ENCODE peak calls at places on chromosomes 1 and 21, in five cellular contexts. H, J, L, K and U are unnamed samples.

GRCh38 chr1:225958041-225958440 is 17.0 kb upstream of the LEFTY2 start:
- DNase-seq in H (no peak), J (no peak), L (no peak), K (no peak), U (no peak)

GRCh38 chr1:15678578-15678977 is 5.5 kb upstream of the PLEKHM2 start:
- DNase-seq in H (no peak), J (no peak), L (no peak), K (no peak), U (no peak)

GRCh38 chr21:37917612-37918011 is 1.4 kb upstream of the KCNJ6 start:
- DNase-seq in H (no peak), J (no peak), L (no peak), K (no peak), U (no peak)

GRCh38 chr1:195664628-195665027 is 943.6 kb downstream of the KCNT2 start:
- DNase-seq in H (no peak), J (no peak), L (no peak), K (no peak), U (no peak)

GRCh38 chr1:12618661-12619395 is 818 bp upstream of the DHRS3 start:
- DNase-seq in H (no peak), J (peak), L (no peak), K (peak), U (no peak)

GRCh38 chr1:235307158-235308124 is 20.5 kb downstream of the ARID4B start:
- DNase-seq in H (no peak), J (no peak), L (no peak), K (no peak), U (no peak)

GRCh38 chr1:29782846-29783500 is 546.7 kb downstream of the PTPRU start:
- DNase-seq in H (no peak), J (no peak), L (no peak), K (no peak), U (no peak)

GRCh38 chr1:8880068-8880676 is 1.7 kb upstream of the ENO1 start:
- DNase-seq in H (no peak), J (peak), L (no peak), K (peak), U (no peak)

GRCh38 chr1:113872219-113872934 is 865 bp upstream of the PTPN22 start:
- DNase-seq in H (no peak), J (no peak), L (no peak), K (peak), U (no peak)

GRCh38 chr1:21121764-21122471 is 54.8 kb downstream of the EIF4G3 start:
- DNase-seq in H (no peak), J (no peak), L (no peak), K (no peak), U (no peak)

GRCh38 chr1:211514030-211514754 is 22.2 kb upstream of the RD3 start:
- DNase-seq in H (peak), J (peak), L (peak), K (peak), U (peak)

GRCh38 chr1:174789399-174789798 is 210.3 kb upstream of the CACYBP start:
- DNase-seq in H (no peak), J (no peak), L (no peak), K (no peak), U (no peak)

GRCh38 chr1:211630236-211631081 is 45.0 kb downstream of the NEK2 start:
- DNase-seq in H (no peak), J (no peak), L (no peak), K (no peak), U (no peak)

GRCh38 chr1:72281637-72282270 is 585 bp downstream of the NEGR1 start:
- DNase-seq in H (no peak), J (peak), L (peak), K (no peak), U (no peak)

GRCh38 chr1:207862241-207862787 is 48.6 kb downstream of the CD34 start:
- DNase-seq in H (no peak), J (no peak), L (no peak), K (no peak), U (no peak)

GRCh38 chr21:31781737-31782136 is 49.8 kb upstream of the SCAF4 start:
- DNase-seq in H (no peak), J (no peak), L (no peak), K (no peak), U (no peak)

GRCh38 chr1:236753554-236753953 is 41.5 kb upstream of the MTR start:
- DNase-seq in H (no peak), J (no peak), L (peak), K (no peak), U (no peak)

GRCh38 chr1:34113362-34113761 is 51.7 kb downstream of the CSMD2 start:
- DNase-seq in H (no peak), J (peak), L (no peak), K (no peak), U (no peak)